ENCODE peak calls at places on chromosomes 6 and 20, in seven cellular contexts. Y is tibial artery, K is pons, E is ureter, A is body of pancreas, G is activated T-cell treated with anti-CD3 and anti-CD28 coated beads for 24 hours, I is D341Med. O is an unnamed sample.
A peak's percentile ranks its signal among the peaks of the same experiment; 100 is the strongest.

GRCh38 chr6:156587751-156588301 is 189.4 kb upstream of the ARID1B start:
- DNase-seq in Y (no peak), K (no peak), E (no peak), A (no peak), G (no peak), I (no peak), O (no peak)

GRCh38 chr20:7981374-7981773 is 38.2 kb downstream of the TMX4 start:
- DNase-seq in Y (no peak), K (no peak), E (no peak), A (no peak), G (no peak), I (no peak), O (no peak)

GRCh38 chr6:111865049-111865585 is 8.1 kb downstream of the FYN start:
- DNase-seq in Y (no peak), K (no peak), E (no peak), A (no peak), G (no peak), I (no peak), O (no peak)

GRCh38 chr20:4795394-4795793 is 73.7 kb downstream of the PRND start:
- DNase-seq in Y (peak; percentile 65), K (no peak), E (no peak), A (no peak), G (peak; percentile 26), I (no peak), O (no peak)

GRCh38 chr20:3218307-3218988 is 9.2 kb downstream of the ITPA start:
- DNase-seq in Y (no peak), K (no peak), E (no peak), A (peak; percentile 64), G (peak; percentile 68), I (peak; percentile 94), O (no peak)

GRCh38 chr6:160030103-160030502 is 61.2 kb downstream of the IGF2R start:
- DNase-seq in Y (peak; percentile 71), K (peak; percentile 77), E (peak; percentile 71), A (peak; percentile 75), G (no peak), I (no peak), O (no peak)

GRCh38 chr6:157269261-157269794 is 54.0 kb downstream of the TMEM242 start:
- DNase-seq in Y (peak; percentile 62), K (peak; percentile 37), E (peak; percentile 74), A (no peak), G (no peak), I (no peak), O (no peak)

GRCh38 chr6:109238405-109238804 is 143.1 kb downstream of the CEP57L1 start:
- DNase-seq in Y (no peak), K (no peak), E (no peak), A (no peak), G (no peak), I (no peak), O (no peak)

GRCh38 chr6:6614096-6614964 is 25.8 kb downstream of the LY86 start:
- DNase-seq in Y (no peak), K (no peak), E (no peak), A (no peak), G (no peak), I (no peak), O (no peak)

GRCh38 chr20:14915356-14915755 is 577.9 kb upstream of the FLRT3 start:
- DNase-seq in Y (no peak), K (peak; percentile 20), E (no peak), A (no peak), G (no peak), I (no peak), O (no peak)

GRCh38 chr20:59673288-59673997 is 69.1 kb downstream of the PHACTR3 start:
- DNase-seq in Y (no peak), K (no peak), E (peak; percentile 30), A (no peak), G (no peak), I (no peak), O (no peak)

GRCh38 chr20:19888269-19888669 is 128.9 kb upstream of the NAA20 start:
- DNase-seq in Y (peak; percentile 33), K (peak; percentile 82), E (no peak), A (no peak), G (no peak), I (no peak), O (no peak)

GRCh38 chr6:169669889-169670288 is 31.9 kb downstream of the WDR27 start:
- DNase-seq in Y (no peak), K (peak; percentile 20), E (no peak), A (no peak), G (no peak), I (no peak), O (no peak)

O was measured in LoVo.